ENCODE peak calls at places on chromosomes 2 and 18, in four cellular contexts. One of them, this sample, is unnamed.

GRCh38 chr18:35474884-35475283 is 22.9 kb downstream of the INO80C start:
- DNase-seq in B cell: no peak
- DNase-seq in IMR-90: no peak
- DNase-seq in germinal center: no peak
- DNase-seq in this sample: no peak

GRCh38 chr18:48090702-48091101 is 160.2 kb upstream of the SMAD2 start:
- DNase-seq in germinal center: no peak
- DNase-seq in B cell: no peak
- DNase-seq in IMR-90: no peak
- DNase-seq in this sample: no peak

GRCh38 chr2:85713836-85714235 is 19.7 kb downstream of the GNLY start:
- DNase-seq in B cell: no peak
- DNase-seq in IMR-90: no peak
- DNase-seq in germinal center: no peak
- DNase-seq in this sample: peak

GRCh38 chr2:190528521-190529001 is 6.0 kb downstream of the NEMP2 start:
- DNase-seq in germinal center: no peak
- DNase-seq in IMR-90: peak
- DNase-seq in B cell: no peak
- DNase-seq in this sample: no peak

GRCh38 chr2:119266091-119266589 is 42.5 kb downstream of the STEAP3 start:
- DNase-seq in germinal center: no peak
- DNase-seq in B cell: no peak
- DNase-seq in IMR-90: no peak
- DNase-seq in this sample: no peak

GRCh38 chr2:172572981-172573380 is 17.1 kb downstream of the PDK1 start:
- DNase-seq in IMR-90: no peak
- DNase-seq in germinal center: no peak
- DNase-seq in B cell: no peak
- DNase-seq in this sample: no peak

GRCh38 chr2:44789446-44789845 is 152.1 kb upstream of the SIX3 start:
- DNase-seq in B cell: no peak
- DNase-seq in germinal center: no peak
- DNase-seq in IMR-90: no peak
- DNase-seq in this sample: no peak

GRCh38 chr2:241843321-241844065 is 15.2 kb downstream of the PDCD1 start:
- DNase-seq in germinal center: no peak
- DNase-seq in IMR-90: no peak
- DNase-seq in B cell: no peak
- DNase-seq in this sample: no peak

This sample was measured in NCI-H187.